ENCODE peak calls at places on chromosomes 13 and 19, in four cellular contexts. U, J, N and H are unnamed samples.

GRCh38 chr19:400976-401835 is 7.7 kb downstream of the C2CD4C start:
- DNase-seq in U (no peak), J (no peak), N (no peak), H (no peak)

GRCh38 chr13:87274209-87274819 is 396.9 kb upstream of the SLITRK5 start:
- DNase-seq in U (peak), J (peak), N (no peak), H (no peak)

GRCh38 chr19:5096536-5096935 is 127.6 kb downstream of the KDM4B start:
- DNase-seq in U (no peak), J (no peak), N (no peak), H (no peak)

GRCh38 chr13:36328821-36329220 is 17.4 kb downstream of the SPART start:
- DNase-seq in U (no peak), J (no peak), N (no peak), H (no peak)

GRCh38 chr13:30690282-30691188 is 44.8 kb upstream of the ALOX5AP start:
- DNase-seq in U (no peak), J (peak), N (no peak), H (no peak)

GRCh38 chr19:17868669-17869068 is 3.1 kb upstream of the SLC5A5 start:
- DNase-seq in U (no peak), J (no peak), N (no peak), H (no peak)

GRCh38 chr19:3576696-3577443 is 4.1 kb downstream of the HMG20B start:
- DNase-seq in U (no peak), J (peak), N (no peak), H (peak)

GRCh38 chr13:21913010-21913409 is 242.1 kb downstream of the FGF9 start:
- DNase-seq in U (peak), J (no peak), N (no peak), H (no peak)

GRCh38 chr13:29583073-29583785 is 12.3 kb downstream of the SLC7A1 start:
- DNase-seq in U (no peak), J (no peak), N (no peak), H (no peak)

GRCh38 chr13:84672616-84673015 is 790.3 kb upstream of the SLITRK1 start:
- DNase-seq in U (no peak), J (no peak), N (no peak), H (no peak)

GRCh38 chr13:25375727-25376358 is 4.1 kb downstream of the ATP8A2 start:
- DNase-seq in U (peak), J (peak), N (peak), H (peak)

GRCh38 chr19:56301152-56301551 is 13.5 kb downstream of the ZSCAN5A start:
- DNase-seq in U (no peak), J (no peak), N (no peak), H (no peak)

GRCh38 chr19:47614559-47614958 is 5.6 kb downstream of the BICRA start:
- DNase-seq in U (no peak), J (no peak), N (no peak), H (no peak)

GRCh38 chr19:17797397-17798201 is 2.7 kb downstream of the B3GNT3 start:
- DNase-seq in U (no peak), J (no peak), N (no peak), H (no peak)